ENCODE peak calls at places on chromosomes 2 and 18, in seven cellular contexts. H is MM.1S; P is A549; J is effector memory CD4-positive, alpha-beta T cell; M is hepatocyte; Y is left ventricle myocardium inferior; S is GM23248. R is an unnamed sample. For H3K9me3, the result is how much of the 10 kb centered on the place peaks cover.

GRCh38 chr18:63505566-63506335 is 29.0 kb downstream of the SERPINB5 start:
- DNase-seq in H (peak), P (peak), J (no peak), M (peak), Y (no peak), S (peak), R (peak)

GRCh38 chr2:197538412-197538811 is 22.5 kb downstream of the MOB4 start:
- DNase-seq in H (no peak), P (no peak), J (no peak), M (no peak), Y (no peak), S (peak), R (peak)

GRCh38 chr2:71558300-71559051 is 105.1 kb downstream of the DYSF start:
- DNase-seq in H (no peak), P (peak), J (no peak), M (no peak), Y (no peak), S (peak), R (no peak)

GRCh38 chr18:46899274-46899948 is 17.9 kb downstream of the PIAS2 start:
- DNase-seq in H (no peak), P (no peak), J (no peak), M (no peak), Y (no peak), S (no peak), R (no peak)

GRCh38 chr18:49656098-49656591 is 94.3 kb downstream of the LIPG start:
- DNase-seq in H (no peak), P (no peak), J (no peak), M (peak), Y (no peak), S (peak), R (peak)

GRCh38 chr2:123993728-123994323 is 31.3 kb upstream of the CNTNAP5 start:
- DNase-seq in H (peak), P (peak), J (no peak), M (peak), Y (no peak), S (peak), R (peak)

GRCh38 chr2:216698895-216699294 is 3.5 kb upstream of the IGFBP5 start:
- DNase-seq in H (peak), P (peak), J (no peak), M (peak), Y (no peak), S (peak), R (peak)

GRCh38 chr2:55093381-55093780 is 43.1 kb upstream of the RTN4 start:
- DNase-seq in H (no peak), P (no peak), J (no peak), M (no peak), Y (no peak), S (peak), R (no peak)

GRCh38 chr2:143545059-143545458 is 415.8 kb downstream of the ARHGAP15 start:
- DNase-seq in H (no peak), P (no peak), J (no peak), M (no peak), Y (no peak), S (no peak), R (no peak)

GRCh38 chr18:13159579-13159978 is 59.0 kb upstream of the LDLRAD4 start:
- DNase-seq in H (peak), P (peak), J (peak), M (peak), Y (no peak), S (peak), R (peak)

GRCh38 chr2:240795468-240795867 is 24.6 kb downstream of the KIF1A start:
- DNase-seq in H (no peak), P (no peak), J (no peak), M (no peak), Y (peak), S (no peak), R (no peak)

GRCh38 chr2:85600951-85601770 is 1.3 kb downstream of the TMEM150A start:
- DNase-seq in H (no peak), P (no peak), J (no peak), M (no peak), Y (no peak), S (no peak), R (no peak)

GRCh38 chr18:22489694-22490093 is 72.0 kb upstream of the CTAGE1 start:
- DNase-seq in H (no peak), P (no peak), J (no peak), M (peak), Y (no peak), S (peak), R (no peak)

GRCh38 chr2:158325031-158325781 is 131.3 kb downstream of the CCDC148 start:
- DNase-seq in H (no peak), P (no peak), J (no peak), M (no peak), Y (no peak), S (peak), R (no peak)

GRCh38 chr2:119823734-119824334 is 64.1 kb downstream of the PTPN4 start:
- DNase-seq in H (peak), P (peak), J (peak), M (peak), Y (no peak), S (peak), R (peak)

GRCh38 chr2:45024600-45025291 is 15.5 kb upstream of the SIX2 start:
- DNase-seq in H (peak), P (peak), J (no peak), M (peak), Y (no peak), S (peak), R (peak)

GRCh38 chr18:1392865-1393734 is 488.4 kb downstream of the ADCYAP1 start:
- DNase-seq in H (no peak), P (no peak), J (no peak), M (no peak), Y (no peak), S (no peak), R (no peak)

GRCh38 chr2:177314722-177315264 is 50.3 kb upstream of the NFE2L2 start:
- DNase-seq in H (peak), P (no peak), J (no peak), M (no peak), Y (no peak), S (no peak), R (no peak)

GRCh38 chr18:245282-245847 is 22.5 kb downstream of the THOC1 start:
- DNase-seq in H (no peak), P (no peak), J (no peak), M (no peak), Y (no peak), S (peak), R (no peak)

GRCh38 chr2:56215911-56216310 is 32.1 kb downstream of the CCDC85A start:
- DNase-seq in H (no peak), P (no peak), J (no peak), M (no peak), Y (no peak), S (no peak), R (no peak)

DNA sequence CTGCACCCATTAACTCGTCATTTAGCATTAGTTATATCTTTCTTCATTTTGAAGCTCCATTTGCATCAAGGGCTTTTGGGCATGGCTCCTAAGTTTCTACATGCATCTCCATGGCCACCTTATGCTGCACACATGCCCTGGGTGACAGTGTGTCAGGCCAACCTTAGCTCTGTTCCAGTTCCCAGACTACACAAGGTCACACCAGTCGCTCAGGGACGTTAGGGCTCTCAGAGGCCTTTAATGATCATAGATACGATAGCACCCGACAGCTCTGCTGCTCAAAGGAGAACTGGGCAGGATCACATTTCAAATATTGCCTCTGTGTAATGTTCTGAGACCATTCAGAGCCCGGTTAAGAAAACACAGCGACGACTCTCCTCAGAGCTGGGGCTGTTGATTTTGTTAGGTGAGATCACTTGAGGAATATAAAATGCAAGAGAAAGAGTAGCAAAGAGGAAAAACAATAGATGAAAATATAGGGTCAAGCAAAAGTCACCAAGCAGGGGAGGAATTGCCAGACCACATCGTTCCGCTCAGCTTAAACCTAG is 166.6 kb upstream of the TANK start:
- DNase-seq in H (no peak), P (no peak), J (no peak), M (no peak), Y (no peak), S (no peak), R (no peak)
- H3K4me3 ChIP-seq in H (no peak), P (no peak), J (no peak), M (no peak), Y (peak), S (no peak), R (no peak)

DNA sequence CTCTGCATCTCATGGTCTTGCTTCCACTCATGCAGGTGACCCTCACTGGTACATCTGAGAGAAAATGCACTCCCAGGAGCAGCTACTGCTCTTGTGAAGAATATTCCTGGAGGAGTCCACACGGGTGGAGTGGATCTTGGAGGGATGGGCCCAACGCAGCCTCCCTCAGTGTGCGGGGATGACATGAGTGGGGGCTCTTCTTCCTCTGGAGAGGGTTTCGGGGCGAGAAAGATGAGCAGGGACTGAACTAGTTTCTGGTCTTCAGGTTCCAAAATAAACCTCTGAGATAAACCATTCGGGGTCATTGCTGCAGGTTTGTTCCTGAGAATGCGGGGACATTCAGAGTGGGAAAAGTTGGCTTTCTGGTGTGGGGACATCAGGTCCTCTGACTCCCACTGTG is 39.1 kb downstream of the COPS8 start:
- DNase-seq in H (no peak), P (no peak), J (no peak), M (no peak), Y (no peak), S (no peak), R (no peak)
- H3K27ac ChIP-seq in H (no peak), P (peak), J (no peak), M (no peak), Y (no peak), S (no peak), R (no peak)

GRCh38 chr2:24544456-24545115 is 53.5 kb downstream of the NCOA1 start:
- DNase-seq in H (no peak), P (no peak), J (no peak), M (no peak), Y (no peak), S (peak), R (no peak)
- H3K9me3 ChIP-seq in H (under half), P (under half), J (under half), M (under half), Y (under half), S (under half), R (under half)

GRCh38 chr2:107990718-107991117 is 4.4 kb downstream of the SLC5A7 start:
- DNase-seq in H (no peak), P (no peak), J (no peak), M (no peak), Y (no peak), S (no peak), R (no peak)

GRCh38 chr2:107984667-107985066 is 1.7 kb upstream of the SLC5A7 start:
- DNase-seq in H (no peak), P (no peak), J (no peak), M (no peak), Y (no peak), S (no peak), R (no peak)

GRCh38 chr2:107988108-107988507 is 1.8 kb downstream of the SLC5A7 start:
- DNase-seq in H (no peak), P (no peak), J (no peak), M (no peak), Y (no peak), S (no peak), R (no peak)

GRCh38 chr2:107989445-107989844 is 3.1 kb downstream of the SLC5A7 start:
- DNase-seq in H (no peak), P (no peak), J (no peak), M (no peak), Y (no peak), S (no peak), R (no peak)

DNA sequence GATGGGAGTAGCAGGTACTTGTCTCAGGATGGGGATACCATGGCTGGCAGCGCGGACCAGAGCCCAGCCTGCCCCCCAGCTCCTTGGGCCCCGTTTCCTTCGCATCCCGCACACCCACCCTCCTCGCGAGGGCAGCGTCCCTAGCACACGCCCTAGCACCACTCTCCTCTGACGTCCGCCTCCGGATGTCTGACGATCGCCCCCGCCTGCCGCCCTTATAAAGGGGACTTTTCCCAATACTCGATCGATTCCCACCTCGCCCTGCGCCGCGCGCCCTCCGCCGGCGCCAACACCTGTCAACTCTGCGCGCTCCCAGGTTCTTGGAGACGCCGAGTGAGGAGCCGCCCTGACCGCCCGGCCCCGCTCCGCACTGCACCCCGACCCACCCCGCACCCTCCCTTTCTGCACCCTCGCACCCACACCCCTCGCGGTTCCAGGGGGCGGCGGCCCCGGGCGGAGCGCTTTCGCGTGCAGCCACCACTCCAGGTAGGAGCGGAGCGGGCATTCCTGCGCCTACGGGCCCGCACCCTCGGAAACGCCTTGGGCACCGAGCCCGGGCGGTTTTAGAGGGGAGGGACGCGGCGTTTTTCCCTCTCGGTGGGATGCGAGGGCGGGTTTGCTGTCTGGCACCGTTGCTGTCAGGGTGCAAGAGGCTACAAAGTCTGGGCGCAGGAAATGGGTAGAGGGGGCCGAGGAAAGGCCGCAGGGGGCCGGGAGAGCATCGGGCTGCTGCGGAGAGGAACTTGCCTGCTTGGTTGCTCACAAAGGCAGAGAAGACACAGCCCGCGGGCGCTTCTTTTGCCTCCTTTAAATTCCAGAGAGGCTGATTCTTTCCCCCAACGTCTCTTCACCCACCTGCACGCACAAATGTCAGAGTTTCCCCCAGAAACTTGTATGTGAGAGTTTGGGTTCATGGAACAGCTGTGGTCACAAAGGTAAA is at the start of gene SLC5A7:
- DNase-seq in H (no peak), P (no peak), J (no peak), M (peak), Y (no peak), S (no peak), R (no peak)
- H3K4me3 ChIP-seq in H (no peak), P (peak), J (no peak), M (no peak), Y (peak), S (no peak), R (no peak)

DNA sequence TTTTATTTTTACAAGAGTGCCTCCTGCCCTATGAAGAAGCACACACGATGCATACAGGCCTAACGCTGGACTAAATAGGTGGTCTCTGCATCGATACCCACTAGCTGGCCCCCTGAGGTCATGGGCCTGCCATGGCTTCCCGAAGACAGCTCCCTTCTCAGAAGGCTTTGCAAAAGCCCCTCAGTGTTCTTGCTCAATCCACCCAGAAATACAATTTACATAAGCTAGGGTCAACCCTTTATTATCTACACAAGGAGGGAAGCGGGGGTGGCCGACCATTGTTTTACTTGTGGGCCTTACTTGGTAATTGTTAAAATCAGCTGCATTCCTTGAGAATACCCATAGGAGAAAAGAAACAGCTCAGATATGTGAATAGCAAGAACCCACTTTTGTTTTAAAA is 28.5 kb downstream of the UXS1 start:
- DNase-seq in H (no peak), P (no peak), J (no peak), M (no peak), Y (no peak), S (no peak), R (no peak)
- H3K27ac ChIP-seq in H (no peak), P (no peak), J (no peak), M (no peak), Y (no peak), S (no peak), R (no peak)

DNA sequence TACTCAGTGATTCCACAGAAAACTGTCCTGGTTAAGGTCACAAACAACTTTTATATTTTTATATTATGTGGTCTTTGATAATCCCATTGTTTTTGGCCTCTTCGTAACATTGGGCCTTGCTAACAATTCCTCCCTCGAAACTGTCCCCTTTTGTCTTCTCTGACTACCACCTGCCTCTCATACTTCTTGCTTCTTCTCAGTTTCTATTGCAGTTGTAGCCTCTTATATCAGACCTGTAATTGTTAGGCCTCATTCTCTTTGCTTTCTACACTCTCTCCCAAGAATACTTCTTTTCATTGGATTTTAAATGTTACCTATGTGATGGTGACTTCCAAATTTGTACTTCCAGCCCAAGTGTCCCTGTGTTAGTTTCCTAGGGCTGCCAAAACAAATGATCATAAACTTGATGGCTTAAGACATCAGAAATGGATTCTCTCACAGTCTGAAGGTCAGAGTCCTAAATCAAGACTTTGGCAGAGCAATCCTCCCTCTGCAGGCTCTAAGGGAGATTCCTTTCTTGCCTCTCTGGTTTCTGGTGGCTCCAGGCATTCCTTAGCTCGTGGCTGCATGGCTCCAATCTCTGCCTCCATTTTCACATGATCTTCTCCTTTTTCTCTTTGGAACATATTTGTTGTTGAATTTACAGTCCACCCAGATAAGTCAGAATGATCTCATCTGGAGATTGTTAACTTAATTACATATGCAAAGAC is 44.5 kb downstream of the MC4R start:
- DNase-seq in H (no peak), P (no peak), J (no peak), M (no peak), Y (no peak), S (no peak), R (no peak)
- H3K9me3 ChIP-seq in H (under half), P (under half), J (under half), M (under half), Y (under half), S (under half), R (under half)

DNA sequence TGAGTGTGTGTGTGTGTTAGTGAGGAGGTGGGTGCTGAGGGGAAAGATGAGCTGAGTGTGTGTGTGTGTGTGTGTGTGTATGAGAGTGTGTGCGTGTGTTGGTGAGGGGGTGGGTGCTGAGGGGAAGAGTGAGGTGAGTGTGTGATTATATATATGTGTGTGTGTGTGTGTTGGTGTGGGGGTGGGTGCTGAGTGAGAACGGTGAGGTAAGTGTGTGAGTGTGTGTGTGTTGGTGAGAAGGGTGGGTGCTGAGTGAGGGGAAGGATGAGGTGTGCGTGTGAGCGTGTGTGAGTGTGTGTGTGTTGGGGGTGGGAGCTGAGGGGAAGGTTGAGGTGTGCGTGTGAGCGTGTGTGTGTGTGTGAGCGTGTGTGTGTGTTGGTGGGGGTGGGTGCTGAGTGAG is 322.0 kb upstream of the NT5C1B start:
- DNase-seq in H (no peak), P (no peak), J (no peak), M (no peak), Y (no peak), S (no peak), R (no peak)
- H3K4me3 ChIP-seq in H (no peak), P (no peak), J (no peak), M (no peak), Y (no peak), S (peak), R (no peak)

GRCh38 chr2:205731521-205731965 is 49.2 kb downstream of the NRP2 start:
- DNase-seq in H (no peak), P (no peak), J (no peak), M (peak), Y (no peak), S (peak), R (no peak)

GRCh38 chr2:205733082-205733481 is 50.8 kb downstream of the NRP2 start:
- DNase-seq in H (no peak), P (no peak), J (no peak), M (no peak), Y (no peak), S (no peak), R (no peak)

GRCh38 chr2:205732314-205732713 is 50.0 kb downstream of the NRP2 start:
- DNase-seq in H (no peak), P (no peak), J (no peak), M (no peak), Y (no peak), S (no peak), R (no peak)

GRCh38 chr2:205734436-205734835 is 52.1 kb downstream of the NRP2 start:
- DNase-seq in H (no peak), P (no peak), J (no peak), M (peak), Y (no peak), S (peak), R (peak)

GRCh38 chr2:205733648-205734047 is 51.3 kb downstream of the NRP2 start:
- DNase-seq in H (no peak), P (no peak), J (no peak), M (no peak), Y (no peak), S (no peak), R (peak)
- H3K27ac ChIP-seq in H (no peak), P (peak), J (no peak), M (peak), Y (no peak), S (no peak), R (peak)